ENCODE peak calls at places on chromosomes 5 and 9, in four cellular contexts. M is stomach, N is HCT116, G is right lobe of liver. I is an unnamed sample.

GRCh38 chr9:13445123-13445522 is 165.6 kb upstream of the MPDZ start:
- DNase-seq in M (no peak), N (no peak), G (no peak), I (no peak)

GRCh38 chr5:15737882-15738677 is 238.1 kb downstream of the FBXL7 start:
- DNase-seq in M (no peak), N (no peak), G (no peak), I (no peak)

GRCh38 chr5:102778478-102778877 is 23.4 kb downstream of the PAM start:
- DNase-seq in M (no peak), N (no peak), G (no peak), I (no peak)

GRCh38 chr5:134007581-134008256 is 2.9 kb upstream of the VDAC1 start:
- DNase-seq in M (no peak), N (no peak), G (no peak), I (no peak)

GRCh38 chr5:75331095-75332090 is 5.6 kb upstream of the HMGCR start:
- DNase-seq in M (no peak), N (no peak), G (no peak), I (no peak)

GRCh38 chr5:153629027-153629426 is 138.6 kb downstream of the GRIA1 start:
- DNase-seq in M (no peak), N (peak), G (no peak), I (no peak)

GRCh38 chr5:40071870-40072269 is 607.8 kb upstream of the PTGER4 start:
- DNase-seq in M (no peak), N (no peak), G (no peak), I (no peak)

GRCh38 chr5:96081276-96081858 is 119.7 kb upstream of the ELL2 start:
- DNase-seq in M (no peak), N (no peak), G (no peak), I (no peak)

GRCh38 chr9:98610196-98610595 is 98.5 kb downstream of the GABBR2 start:
- DNase-seq in M (no peak), N (no peak), G (no peak), I (no peak)

GRCh38 chr5:93886917-93887361 is 145.5 kb upstream of the POU5F2 start:
- DNase-seq in M (no peak), N (no peak), G (no peak), I (no peak)

GRCh38 chr9:129987047-129987446 is 55.9 kb downstream of the FNBP1 start:
- DNase-seq in M (no peak), N (no peak), G (no peak), I (peak)

GRCh38 chr9:91060520-91061343 is 259.1 kb downstream of the SYK start:
- DNase-seq in M (peak), N (no peak), G (no peak), I (peak)

GRCh38 chr9:93432964-93433363 is 18.5 kb upstream of the FAM120A start:
- DNase-seq in M (no peak), N (no peak), G (no peak), I (no peak)

GRCh38 chr5:80217667-80218066 is 38.2 kb downstream of the SERINC5 start:
- DNase-seq in M (no peak), N (no peak), G (no peak), I (no peak)
- H3K27ac ChIP-seq in M (no peak), N (no peak), G (peak), I (no peak)

DNA sequence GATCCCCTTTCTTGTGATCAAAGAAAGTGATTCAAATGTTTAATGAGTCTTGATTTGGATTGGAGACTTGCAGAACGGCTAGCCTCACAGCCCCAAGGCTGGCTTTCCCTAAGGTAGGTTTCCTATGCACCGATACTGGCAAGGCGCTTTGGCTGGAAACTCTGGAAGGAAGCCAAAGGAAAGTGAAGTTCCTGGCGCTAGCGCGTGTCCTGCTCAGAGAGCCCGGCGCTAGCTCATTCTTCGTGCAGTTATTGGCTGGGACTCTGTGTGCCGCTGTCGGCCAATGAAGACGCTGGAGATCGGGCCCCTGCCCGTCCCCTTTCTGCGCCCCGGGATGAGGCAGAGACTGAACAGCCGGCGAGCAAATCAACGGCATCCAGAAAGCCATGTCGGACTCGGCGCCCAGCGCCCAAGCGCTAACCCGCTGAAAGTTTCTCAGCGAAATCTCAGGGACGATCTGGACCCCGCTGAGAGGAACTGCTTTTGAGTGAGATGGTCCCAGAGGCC is at the start of gene PCDHGC3:
- DNase-seq in M (peak), N (no peak), G (peak), I (peak)
- TF ChIP-seq POLR2A in M (no peak), N (no peak), G (peak), I (peak)

GRCh38 chr9:81631213-81631745 is 58.1 kb downstream of the TLE1 start:
- DNase-seq in M (no peak), N (no peak), G (no peak), I (no peak)

GRCh38 chr9:81633952-81634421 is 55.4 kb downstream of the TLE1 start:
- DNase-seq in M (no peak), N (no peak), G (no peak), I (no peak)

GRCh38 chr9:81634915-81635516 is 54.3 kb downstream of the TLE1 start:
- DNase-seq in M (no peak), N (no peak), G (no peak), I (no peak)

GRCh38 chr9:81634437-81634836 is 54.9 kb downstream of the TLE1 start:
- DNase-seq in M (no peak), N (no peak), G (no peak), I (no peak)

GRCh38 chr9:81632599-81632998 is 56.7 kb downstream of the TLE1 start:
- DNase-seq in M (no peak), N (no peak), G (no peak), I (no peak)
- H3K27ac ChIP-seq in M (no peak), N (no peak), G (no peak), I (no peak)

GRCh38 chr9:127783111-127783621 is 2.7 kb upstream of the CDK9 start:
- DNase-seq in M (peak), N (no peak), G (peak), I (peak)

GRCh38 chr9:127783644-127784043 is 2.2 kb upstream of the CDK9 start:
- DNase-seq in M (no peak), N (no peak), G (no peak), I (no peak)

GRCh38 chr9:127786773-127787123 is 914 bp downstream of the CDK9 start:
- DNase-seq in M (no peak), N (no peak), G (no peak), I (no peak)

GRCh38 chr9:127785933-127786772 is at the start of gene CDK9:
- DNase-seq in M (peak), N (peak), G (peak), I (peak)

GRCh38 chr9:127785023-127785932 is 556 bp upstream of the CDK9 start:
- DNase-seq in M (peak), N (peak), G (peak), I (peak)
- TF ChIP-seq POLR2A in M (no peak), N (no peak), G (no peak), I (no peak)

GRCh38 chr9:123290764-123291163 is 22.4 kb upstream of the STRBP start:
- DNase-seq in M (no peak), N (no peak), G (no peak), I (no peak)
- H3K27ac ChIP-seq in M (no peak), N (no peak), G (no peak), I (no peak)

GRCh38 chr9:95092321-95093072 is 225.0 kb downstream of the FANCC start:
- DNase-seq in M (no peak), N (peak), G (no peak), I (peak)
- TF ChIP-seq POLR2A in M (no peak), N (no peak), G (no peak), I (no peak)

DNA sequence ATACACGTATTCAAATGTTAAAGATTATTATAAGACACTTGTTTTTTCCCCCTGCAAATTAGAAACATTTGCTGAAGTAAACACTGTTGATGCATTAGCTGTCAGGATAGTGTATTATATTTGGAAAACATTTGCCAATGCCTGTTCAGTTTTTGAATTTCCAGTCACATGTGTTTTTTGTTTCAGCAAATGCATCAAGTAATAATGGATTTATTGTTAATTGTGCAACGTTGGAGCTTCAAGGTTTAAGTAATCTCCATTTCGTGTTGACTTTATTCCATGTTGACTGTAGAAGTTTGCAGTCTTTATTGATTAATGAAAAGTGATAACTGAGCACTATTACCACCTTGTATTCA is 412.5 kb downstream of the ACTL7B start:
- DNase-seq in M (no peak), N (no peak), G (no peak), I (no peak)
- H3K27ac ChIP-seq in M (no peak), N (no peak), G (no peak), I (peak)

DNA sequence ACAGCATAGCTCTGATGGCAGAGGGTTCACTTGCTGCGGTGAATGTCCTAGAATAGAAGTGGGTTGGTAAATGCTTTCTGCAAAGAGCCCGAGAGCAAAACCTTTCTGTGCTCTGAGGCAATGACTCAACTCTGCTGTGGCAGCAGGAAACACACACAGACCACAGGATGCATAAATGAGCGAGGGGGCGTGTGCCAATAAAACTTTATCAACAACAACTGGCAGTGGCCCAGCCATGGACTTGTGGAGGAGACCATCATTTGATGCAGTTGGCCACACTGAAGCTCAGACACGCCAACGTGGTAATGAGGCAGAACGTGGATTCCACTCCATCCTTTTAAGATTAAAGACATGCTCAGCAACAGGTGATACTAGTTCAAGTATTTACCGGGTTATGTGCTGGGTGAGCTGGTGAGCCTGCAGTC is 6.8 kb downstream of the MRPL36 start:
- DNase-seq in M (peak), N (no peak), G (no peak), I (peak)
- TF ChIP-seq POLR2A in M (no peak), N (no peak), G (no peak), I (no peak)

GRCh38 chr9:5435912-5436311 is 1.8 kb downstream of the PLGRKT start:
- DNase-seq in M (no peak), N (no peak), G (no peak), I (no peak)

GRCh38 chr9:5437254-5438216 is at the start of gene PLGRKT:
- DNase-seq in M (peak), N (peak), G (peak), I (peak)

GRCh38 chr9:5438301-5439162 is 807 bp upstream of the PLGRKT start:
- DNase-seq in M (no peak), N (no peak), G (no peak), I (no peak)

GRCh38 chr9:5440426-5440825 is 2.7 kb upstream of the PLGRKT start:
- DNase-seq in M (no peak), N (no peak), G (no peak), I (no peak)

GRCh38 chr9:5436441-5436840 is 1.3 kb downstream of the PLGRKT start:
- DNase-seq in M (no peak), N (no peak), G (no peak), I (no peak)
- H3K27ac ChIP-seq in M (no peak), N (peak), G (no peak), I (peak)

DNA sequence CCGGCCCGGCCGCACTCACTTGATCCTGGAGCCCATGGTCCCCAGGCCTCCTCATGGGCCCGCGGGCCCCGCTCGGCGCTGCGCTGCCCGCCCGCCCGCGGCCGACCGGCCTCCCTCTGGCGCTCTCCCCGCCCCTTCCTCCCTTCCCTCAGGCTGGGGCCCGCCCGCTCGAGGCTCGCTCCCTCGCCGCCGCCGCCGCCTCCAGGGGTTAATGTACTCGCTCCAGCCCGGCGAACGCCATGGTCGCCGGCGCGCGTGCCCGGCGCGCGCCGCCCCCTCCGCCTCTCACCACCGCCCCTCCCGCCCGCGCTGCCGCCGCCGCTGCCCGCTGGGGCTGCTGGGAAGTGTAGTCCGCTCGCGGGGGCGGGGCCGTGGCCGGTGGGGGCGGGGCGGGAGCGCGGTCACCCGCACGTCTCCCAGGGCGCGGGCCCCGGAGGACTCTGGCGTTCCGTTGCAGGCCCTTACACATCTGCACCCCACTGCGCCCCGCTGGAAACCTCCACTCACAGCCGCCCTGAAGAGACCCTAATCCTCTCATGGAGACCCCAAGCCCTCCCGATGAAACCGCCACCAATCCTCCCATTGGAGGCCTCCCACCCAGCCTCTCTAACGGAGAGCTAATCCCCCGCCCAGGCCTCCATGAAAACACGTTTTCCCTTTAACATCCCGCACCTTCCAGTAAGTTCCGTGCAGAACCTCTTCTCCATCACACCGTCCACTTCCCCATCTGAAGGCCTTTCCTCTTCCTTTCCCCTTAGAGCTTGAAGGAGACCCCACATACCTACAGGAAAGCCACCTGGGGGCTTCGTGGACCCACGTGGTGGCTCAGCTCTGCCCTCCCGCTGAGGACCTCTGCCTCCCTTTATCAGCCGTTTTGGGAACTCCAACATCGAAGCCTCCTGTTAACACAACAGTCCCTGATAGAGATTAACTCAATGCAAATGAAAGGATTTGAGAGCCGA is at the start of gene DENND1A:
- DNase-seq in M (peak), N (peak), G (peak), I (peak)
- TF ChIP-seq POLR2A in M (no peak), N (no peak), G (peak), I (no peak)